ENCODE peak calls at places on chromosomes 3 and 15, in six cellular contexts. O, R, Y, J, K and S are unnamed samples.

GRCh38 chr15:44713006-44713966 is 2.0 kb downstream of the B2M start:
- DNase-seq in O (peak; percentile 43), R (no peak), Y (peak; percentile 71), J (no peak), K (peak; percentile 35), S (peak; percentile 58)

GRCh38 chr15:23384371-23384770 is 29.8 kb downstream of the GOLGA8S start:
- DNase-seq in O (no peak), R (no peak), Y (no peak), J (no peak), K (no peak), S (no peak)

GRCh38 chr15:73527598-73527997 is 84.6 kb downstream of the REC114 start:
- DNase-seq in O (no peak), R (no peak), Y (no peak), J (no peak), K (no peak), S (no peak)

GRCh38 chr3:14203521-14204079 is 25.0 kb downstream of the LSM3 start:
- DNase-seq in O (peak; percentile 87), R (peak; percentile 54), Y (peak; percentile 84), J (peak; percentile 65), K (peak; percentile 90), S (peak; percentile 86)

GRCh38 chr3:122668930-122669730 is 11.5 kb upstream of the PARP14 start:
- DNase-seq in O (peak; percentile 84), R (no peak), Y (peak; percentile 53), J (no peak), K (peak; percentile 46), S (no peak)

GRCh38 chr3:194308635-194309213 is 42.4 kb downstream of the CPN2 start:
- DNase-seq in O (no peak), R (no peak), Y (no peak), J (no peak), K (no peak), S (no peak)

GRCh38 chr3:141444586-141445285 is 42.1 kb upstream of the RASA2 start:
- DNase-seq in O (no peak), R (no peak), Y (peak; percentile 44), J (no peak), K (peak; percentile 36), S (no peak)

GRCh38 chr15:62972814-62973213 is 69.7 kb upstream of the TPM1 start:
- DNase-seq in O (peak; percentile 86), R (no peak), Y (peak; percentile 29), J (no peak), K (no peak), S (no peak)

GRCh38 chr3:46970391-46971091 is 6.0 kb downstream of the CCDC12 start:
- DNase-seq in O (no peak), R (no peak), Y (no peak), J (no peak), K (no peak), S (no peak)

GRCh38 chr3:33940149-33940548 is 141.7 kb downstream of the PDCD6IP start:
- DNase-seq in O (peak; percentile 25), R (no peak), Y (no peak), J (no peak), K (no peak), S (no peak)

GRCh38 chr15:82197734-82198594 is 64.6 kb downstream of the EFL1 start:
- DNase-seq in O (peak; percentile 79), R (peak; percentile 60), Y (peak; percentile 75), J (peak; percentile 81), K (peak; percentile 91), S (peak; percentile 79)

GRCh38 chr15:60831540-60831939 is 352.6 kb upstream of the ICE2 start:
- DNase-seq in O (no peak), R (no peak), Y (peak; percentile 9), J (no peak), K (peak; percentile 1), S (no peak)

GRCh38 chr15:79682285-79682684 is 214.5 kb downstream of the MTHFS start:
- DNase-seq in O (peak; percentile 79), R (no peak), Y (peak; percentile 6), J (no peak), K (no peak), S (no peak)

GRCh38 chr3:151926956-151927355 is 53.5 kb downstream of the SUCNR1 start:
- DNase-seq in O (peak; percentile 76), R (no peak), Y (peak; percentile 58), J (no peak), K (peak; percentile 35), S (no peak)

GRCh38 chr3:57169872-57170623 is 4.9 kb upstream of the IL17RD start:
- DNase-seq in O (peak; percentile 52), R (peak; percentile 73), Y (peak; percentile 76), J (peak; percentile 92), K (peak; percentile 94), S (peak; percentile 91)

GRCh38 chr15:63135804-63136203 is 14.1 kb downstream of the LACTB start:
- DNase-seq in O (peak; percentile 90), R (no peak), Y (peak; percentile 78), J (no peak), K (peak; percentile 85), S (no peak)

GRCh38 chr3:184003187-184003967 is 14.3 kb downstream of the ABCC5 start:
- DNase-seq in O (peak; percentile 81), R (no peak), Y (peak; percentile 58), J (no peak), K (peak; percentile 96), S (peak; percentile 78)

GRCh38 chr15:73959801-73960200 is 32.3 kb downstream of the STOML1 start:
- DNase-seq in O (no peak), R (no peak), Y (no peak), J (no peak), K (no peak), S (no peak)

GRCh38 chr15:91853968-91854943 is 748 bp downstream of the SLCO3A1 start:
- DNase-seq in O (no peak), R (peak; percentile 43), Y (no peak), J (peak; percentile 63), K (peak; percentile 27), S (peak; percentile 57)

GRCh38 chr3:27659279-27660021 is 62.7 kb downstream of the EOMES start:
- DNase-seq in O (peak; percentile 47), R (peak; percentile 42), Y (peak; percentile 55), J (peak; percentile 76), K (peak; percentile 88), S (peak; percentile 70)

GRCh38 chr3:173371848-173372487 is 25.6 kb upstream of the NLGN1 start:
- DNase-seq in O (peak; percentile 34), R (peak; percentile 8), Y (peak; percentile 34), J (peak; percentile 52), K (peak; percentile 61), S (peak; percentile 36)

GRCh38 chr3:186469525-186469924 is 74.7 kb downstream of the CRYGS start:
- DNase-seq in O (no peak), R (no peak), Y (no peak), J (peak; percentile 20), K (no peak), S (no peak)

GRCh38 chr3:66128623-66129022 is 89.9 kb upstream of the MAGI1 start:
- DNase-seq in O (no peak), R (no peak), Y (no peak), J (no peak), K (no peak), S (no peak)

GRCh38 chr15:78366342-78366741 is 26.2 kb downstream of the CRABP1 start:
- DNase-seq in O (no peak), R (no peak), Y (no peak), J (no peak), K (no peak), S (no peak)

GRCh38 chr3:18667552-18667951 is 242.4 kb upstream of the SATB1 start:
- DNase-seq in O (no peak), R (no peak), Y (no peak), J (no peak), K (no peak), S (peak; percentile 90)

GRCh38 chr3:184448321-184449160 is 68.7 kb downstream of the CHRD start:
- DNase-seq in O (peak; percentile 71), R (no peak), Y (peak; percentile 28), J (no peak), K (peak; percentile 96), S (peak; percentile 76)

GRCh38 chr15:90213123-90213817 is 12.1 kb downstream of the SEMA4B start:
- DNase-seq in O (no peak), R (no peak), Y (no peak), J (no peak), K (peak; percentile 87), S (peak; percentile 18)

GRCh38 chr3:180990494-180990893 is 958 bp upstream of the DNAJC19 start:
- DNase-seq in O (no peak), R (no peak), Y (no peak), J (no peak), K (no peak), S (no peak)

GRCh38 chr15:24772256-24772655 is 96.7 kb downstream of the NPAP1 start:
- DNase-seq in O (no peak), R (no peak), Y (no peak), J (no peak), K (no peak), S (peak; percentile 72)

GRCh38 chr3:11638669-11639402 is 4.9 kb downstream of the VGLL4 start:
- DNase-seq in O (no peak), R (no peak), Y (no peak), J (no peak), K (no peak), S (peak; percentile 41)
- H3K4me3 ChIP-seq in O (no peak overlapping the region), R (no peak overlapping the region), Y (no peak overlapping the region), J (no peak overlapping the region), K (no peak overlapping the region), S (no peak overlapping the region)

GRCh38 chr15:38562278-38562677 is 2.3 kb downstream of the RASGRP1 start:
- DNase-seq in O (no peak), R (no peak), Y (no peak), J (no peak), K (no peak), S (peak; percentile 25)
- H3K9ac ChIP-seq in O (no peak overlapping the region), R (no peak overlapping the region), Y (no peak overlapping the region), J (no peak overlapping the region), K (no peak overlapping the region), S (no peak overlapping the region)

GRCh38 chr15:69452702-69453513 is at the start of gene RPLP1:
- DNase-seq in O (peak; percentile 94), R (peak; percentile 90), Y (peak; percentile 96), J (peak; percentile 98), K (peak; percentile 99), S (peak; percentile 97)
- H3K23ac ChIP-seq in O (peak within 1 kb of the TSS; percentile 94), R (peak within 1 kb of the TSS; percentile 97), Y (peak within 1 kb of the TSS; percentile 23), J (no peak within 1 kb of the TSS), K (no peak within 1 kb of the TSS), S (peak within 1 kb of the TSS; percentile 75)

DNA sequence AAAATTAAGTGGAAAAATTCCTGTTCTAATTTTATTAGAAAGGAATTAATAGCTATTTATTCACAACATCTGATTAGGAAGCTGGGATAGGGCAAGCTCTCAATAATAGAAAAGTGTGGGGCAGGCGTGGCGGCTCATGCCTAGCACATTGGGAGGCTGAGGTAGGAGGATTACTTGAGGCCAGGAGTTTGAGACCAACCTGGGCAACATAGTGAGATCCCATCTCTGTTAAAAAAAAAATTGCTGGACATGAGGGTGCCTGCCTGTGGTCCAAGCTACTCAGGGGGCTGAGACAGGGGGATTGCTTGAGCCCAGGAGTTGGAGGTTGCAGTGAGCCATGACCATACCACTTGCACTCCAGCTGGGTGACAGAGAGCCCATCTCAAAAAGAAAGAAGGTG is 119.6 kb downstream of the TCF12 start:
- DNase-seq in O (no peak), R (no peak), Y (no peak), J (no peak), K (no peak), S (no peak)
- H3K4me3 ChIP-seq in O (no peak overlapping the region), R (no peak overlapping the region), Y (no peak overlapping the region), J (no peak overlapping the region), K (no peak overlapping the region), S (no peak overlapping the region)

GRCh38 chr15:75176404-75176761 is 25.3 kb upstream of the C15orf39 start:
- DNase-seq in O (no peak), R (no peak), Y (peak; percentile 54), J (no peak), K (no peak), S (no peak)
- H3K9ac ChIP-seq in O (no peak overlapping the region), R (no peak overlapping the region), Y (no peak overlapping the region), J (no peak overlapping the region), K (no peak overlapping the region), S (no peak overlapping the region)

GRCh38 chr3:45123841-45124269 is 22.3 kb downstream of the CDCP1 start:
- DNase-seq in O (peak; percentile 91), R (no peak), Y (peak; percentile 92), J (no peak), K (no peak), S (peak; percentile 72)
- H3K23ac ChIP-seq in O (peak overlapping the region; percentile 83), R (no peak overlapping the region), Y (no peak overlapping the region), J (no peak overlapping the region), K (no peak overlapping the region), S (no peak overlapping the region)